ENCODE peak calls at places on chromosomes 13 and 19, in four cellular contexts. X is endodermal cell, R is pancreas, J is right lobe of liver. M is an unnamed sample.

GRCh38 chr19:38429055-38429810 is 3.2 kb upstream of the RASGRP4 start:
- DNase-seq in X (no peak), R (no peak), J (no peak), M (no peak)

GRCh38 chr13:97809576-97809975 is 143.9 kb upstream of the IPO5 start:
- DNase-seq in X (no peak), R (no peak), J (no peak), M (no peak)

GRCh38 chr13:36345438-36346221 is 564 bp downstream of the SPART start:
- DNase-seq in X (peak; percentile 91), R (peak; percentile 61), J (peak; percentile 67), M (peak; percentile 33)

GRCh38 chr13:66914155-66914554 is 316.0 kb downstream of the PCDH9 start:
- DNase-seq in X (no peak), R (no peak), J (no peak), M (no peak)

GRCh38 chr19:38684078-38684861 is 36.8 kb downstream of the ACTN4 start:
- DNase-seq in X (peak; percentile 78), R (peak; percentile 61), J (no peak), M (no peak)

GRCh38 chr13:47499358-47500150 is 501.5 kb downstream of the SUCLA2 start:
- DNase-seq in X (no peak), R (no peak), J (no peak), M (no peak)

GRCh38 chr19:17522988-17523872 is 11.8 kb downstream of the PGLS start:
- DNase-seq in X (peak; percentile 37), R (no peak), J (peak; percentile 66), M (no peak)

GRCh38 chr19:18765224-18765623 is 25.9 kb downstream of the COMP start:
- DNase-seq in X (no peak), R (no peak), J (no peak), M (no peak)

GRCh38 chr13:84050551-84050950 is 168.3 kb upstream of the SLITRK1 start:
- DNase-seq in X (no peak), R (no peak), J (no peak), M (no peak)

GRCh38 chr19:13207237-13208130 is 57.3 kb downstream of the IER2 start:
- DNase-seq in X (peak; percentile 48), R (no peak), J (no peak), M (no peak)

GRCh38 chr19:16342002-16342715 is 17.5 kb downstream of the KLF2 start:
- DNase-seq in X (no peak), R (no peak), J (no peak), M (peak; percentile 75)

GRCh38 chr19:17969096-17969792 is 2.3 kb downstream of the KCNN1 start:
- DNase-seq in X (no peak), R (no peak), J (no peak), M (no peak)

GRCh38 chr19:10112895-10113591 is 1.6 kb downstream of the P2RY11 start:
- DNase-seq in X (peak; percentile 94), R (peak; percentile 83), J (peak; percentile 68), M (peak; percentile 20)

GRCh38 chr19:45779231-45780145 is 2.8 kb downstream of the DMPK start:
- DNase-seq in X (peak; percentile 100), R (peak; percentile 97), J (peak; percentile 91), M (no peak)

GRCh38 chr19:54158812-54159351 is 639 bp downstream of the LENG1 start:
- DNase-seq in X (no peak), R (no peak), J (no peak), M (no peak)

GRCh38 chr19:58218899-58219298 is 9.8 kb upstream of the ZNF544 start:
- DNase-seq in X (peak; percentile 76), R (no peak), J (no peak), M (no peak)

GRCh38 chr13:40980466-40980865 is 38.6 kb downstream of the ELF1 start:
- DNase-seq in X (no peak), R (no peak), J (no peak), M (no peak)

GRCh38 chr13:101303512-101303911 is 112.8 kb downstream of the NALCN start:
- DNase-seq in X (no peak), R (no peak), J (no peak), M (no peak)

GRCh38 chr13:112060431-112060830 is 6.5 kb upstream of the SOX1 start:
- DNase-seq in X (no peak), R (no peak), J (no peak), M (no peak)

GRCh38 chr19:1240925-1241324 is 626 bp upstream of the ATP5F1D start:
- DNase-seq in X (peak; percentile 61), R (no peak), J (no peak), M (no peak)

GRCh38 chr13:76016799-76017198 is 380.7 kb downstream of the LMO7 start:
- DNase-seq in X (peak; percentile 87), R (no peak), J (no peak), M (no peak)

GRCh38 chr13:35833031-35833430 is 298.2 kb downstream of the DCLK1 start:
- DNase-seq in X (no peak), R (no peak), J (no peak), M (no peak)

GRCh38 chr13:99501952-99502310 is 659 bp downstream of the TM9SF2 start:
- DNase-seq in X (no peak), R (peak; percentile 61), J (peak; percentile 54), M (no peak)

GRCh38 chr13:74641586-74641985 is 507.4 kb upstream of the KLF12 start:
- DNase-seq in X (no peak), R (no peak), J (no peak), M (no peak)

GRCh38 chr13:67049744-67050143 is 180.4 kb downstream of the PCDH9 start:
- DNase-seq in X (no peak), R (no peak), J (no peak), M (no peak)

GRCh38 chr19:47495478-47496372 is 11.7 kb upstream of the KPTN start:
- DNase-seq in X (no peak), R (no peak), J (no peak), M (no peak)

GRCh38 chr13:24651718-24652345 is 28.4 kb upstream of the ATP12A start:
- DNase-seq in X (no peak), R (no peak), J (no peak), M (no peak)

GRCh38 chr19:38742296-38742695 is 2.0 kb downstream of the CAPN12 start:
- DNase-seq in X (no peak), R (no peak), J (no peak), M (no peak)

GRCh38 chr13:94390881-94391280 is 88.6 kb downstream of the DCT start:
- DNase-seq in X (no peak), R (no peak), J (no peak), M (no peak)

GRCh38 chr19:47257411-47258169 is 1.3 kb downstream of the CCDC9 start:
- DNase-seq in X (no peak), R (no peak), J (no peak), M (no peak)

GRCh38 chr13:24192036-24192810 is 31.7 kb downstream of the SPATA13 start:
- DNase-seq in X (peak; percentile 85), R (no peak), J (no peak), M (no peak)

DNA sequence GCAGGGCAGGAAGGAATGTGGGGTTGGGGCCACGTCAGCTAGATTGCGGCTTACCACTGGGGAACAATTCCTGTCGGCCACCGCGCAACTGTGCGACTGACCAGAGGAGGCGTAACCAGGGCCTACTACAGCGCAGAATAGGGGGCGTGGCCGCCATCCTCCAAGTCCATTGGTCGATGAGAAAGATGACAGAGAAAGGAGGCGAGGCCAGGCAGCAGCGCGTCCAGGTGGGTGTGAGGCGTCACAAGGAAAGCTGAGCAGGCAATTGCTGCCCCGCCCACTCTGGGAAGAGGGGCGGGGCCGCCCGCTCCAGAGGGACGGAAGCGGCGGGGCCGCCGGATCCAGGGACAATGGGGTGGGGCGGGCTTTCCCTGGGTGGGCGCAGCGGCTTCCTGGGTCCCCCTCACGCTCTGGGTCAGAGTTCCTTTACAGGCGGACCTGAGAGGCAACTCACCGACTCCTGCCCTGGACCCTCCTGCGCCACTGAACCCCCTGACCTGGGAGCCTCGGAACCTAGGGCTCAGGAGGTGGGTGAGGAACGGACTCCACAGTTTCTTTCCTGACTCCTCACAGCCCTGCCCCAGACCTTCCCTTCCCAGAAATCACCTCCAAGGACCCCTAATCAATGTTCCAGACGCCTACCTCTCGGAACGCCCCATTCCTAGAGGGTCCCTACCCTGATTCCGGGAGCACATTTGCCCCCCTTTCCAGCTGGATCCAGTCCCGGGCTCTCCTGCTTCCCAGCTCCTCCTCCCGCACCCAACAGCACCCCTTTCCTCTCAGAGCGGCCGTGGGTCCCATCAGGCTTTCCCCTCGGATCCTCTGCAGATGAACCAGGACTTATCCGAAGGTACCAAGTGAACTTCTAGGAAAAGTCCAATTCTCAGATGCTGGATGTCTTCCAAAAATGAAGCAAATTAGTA is 101.5 kb upstream of the ZNF492 start:
- DNase-seq in X (no peak), R (peak; percentile 94), J (peak; percentile 55), M (peak; percentile 41)
- H3K4me3 ChIP-seq in X (no peak overlapping the region), R (peak overlapping the region; percentile 62), J (no peak overlapping the region), M (peak overlapping the region; percentile 43)

GRCh38 chr19:33196446-33197193 is 2.5 kb downstream of the LRP3 start:
- DNase-seq in X (no peak), R (no peak), J (no peak), M (no peak)

GRCh38 chr19:33194884-33195710 is 967 bp downstream of the LRP3 start:
- DNase-seq in X (peak; percentile 73), R (peak; percentile 77), J (peak; percentile 82), M (no peak)

GRCh38 chr19:33197591-33198000 is 3.5 kb downstream of the LRP3 start:
- DNase-seq in X (no peak), R (no peak), J (no peak), M (no peak)

GRCh38 chr19:33194527-33194883 is 375 bp downstream of the LRP3 start:
- DNase-seq in X (peak; percentile 71), R (peak; percentile 70), J (no peak), M (peak; percentile 38)

DNA sequence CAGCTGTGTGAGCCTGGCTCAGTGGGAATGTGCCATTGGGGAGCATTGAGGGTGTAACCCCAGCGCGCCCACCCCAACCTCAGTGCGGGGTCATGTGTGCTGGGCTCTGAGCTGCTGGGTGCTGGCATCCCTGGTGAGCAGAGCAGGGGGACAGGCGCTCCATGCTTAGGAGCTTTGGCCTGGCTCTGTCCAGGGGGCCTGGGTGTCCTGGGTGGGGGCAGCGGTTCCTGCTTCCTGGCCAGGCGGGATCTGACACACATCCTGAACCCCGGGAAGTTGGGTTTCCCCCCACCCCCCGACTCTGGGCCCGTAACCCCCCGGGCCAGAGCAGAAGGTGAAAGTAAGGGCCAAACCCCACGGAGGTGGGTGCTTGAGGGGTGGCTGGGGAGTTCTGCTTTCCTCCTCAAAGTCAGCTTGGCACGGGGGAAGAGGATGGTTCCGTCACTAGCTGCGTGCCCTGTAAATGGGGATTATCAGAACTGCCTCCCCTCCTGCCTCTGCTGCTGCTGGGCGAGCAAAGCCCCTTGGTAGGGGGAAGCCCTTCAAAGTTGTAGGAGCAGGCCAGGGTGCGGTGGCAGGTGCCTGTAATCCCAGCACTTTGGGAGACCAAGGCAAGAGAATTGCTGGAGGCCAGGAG is 1.7 kb downstream of the LRP3 start:
- DNase-seq in X (no peak), R (no peak), J (peak; percentile 49), M (no peak)
- H3K4me3 ChIP-seq in X (peak overlapping the region; percentile 74), R (peak overlapping the region; percentile 66), J (peak overlapping the region; percentile 69), M (peak overlapping the region; percentile 59)

GRCh38 chr19:50047686-50048085 is 21.9 kb downstream of the ZNF473 start:
- DNase-seq in X (no peak), R (no peak), J (no peak), M (no peak)

GRCh38 chr19:50046649-50047503 is 21.1 kb downstream of the ZNF473 start:
- DNase-seq in X (peak; percentile 77), R (peak; percentile 66), J (no peak), M (peak; percentile 78)

GRCh38 chr19:50053119-50053518 is 27.3 kb downstream of the ZNF473 start:
- DNase-seq in X (no peak), R (no peak), J (no peak), M (no peak)

GRCh38 chr19:50051964-50052363 is 26.2 kb downstream of the ZNF473 start:
- DNase-seq in X (no peak), R (no peak), J (no peak), M (no peak)

GRCh38 chr19:50050406-50051223 is 24.8 kb downstream of the ZNF473 start:
- DNase-seq in X (no peak), R (peak; percentile 66), J (peak; percentile 63), M (peak; percentile 81)
- H3K4me3 ChIP-seq in X (peak overlapping the region; percentile 45), R (peak overlapping the region; percentile 31), J (peak overlapping the region; percentile 44), M (peak overlapping the region; percentile 81)

GRCh38 chr19:2274185-2274711 is 7.7 kb downstream of the PEAK3 start:
- DNase-seq in X (no peak), R (no peak), J (no peak), M (no peak)
- H3K4me3 ChIP-seq in X (peak overlapping the region; percentile 38), R (no peak overlapping the region), J (no peak overlapping the region), M (no peak overlapping the region)

M was measured in dorsolateral prefrontal cortex.